ENCODE peak calls at places on chromosome 21, in five cellular contexts. R, Q, W, D and O are unnamed samples.

GRCh38 chr21:45074818-45075605 is 632 bp downstream of the ADARB1 start:
- DNase-seq in W (peak), R (peak), D (no peak), Q (no peak), O (no peak)

GRCh38 chr21:9763807-9764206 is 757.6 kb upstream of the TPTE start:
- DNase-seq in Q (no peak), D (no peak), W (no peak), R (no peak), O (no peak)

GRCh38 chr21:19353271-19353670 is 949.7 kb upstream of the TMPRSS15 start:
- DNase-seq in Q (no peak), R (no peak), D (no peak), W (no peak), O (no peak)

GRCh38 chr21:43603641-43604504 is 55.4 kb downstream of the HSF2BP start:
- DNase-seq in R (peak), W (peak), Q (peak), D (no peak), O (no peak)

GRCh38 chr21:33943293-33943692 is 27.7 kb upstream of the ATP5PO start:
- DNase-seq in R (no peak), D (no peak), Q (no peak), W (peak), O (no peak)

GRCh38 chr21:44801468-44802395 is at the start of gene UBE2G2:
- DNase-seq in Q (peak), D (peak), W (peak), R (peak), O (peak)

GRCh38 chr21:44959376-44960091 is 19.7 kb downstream of the SLX9 start:
- DNase-seq in Q (no peak), D (no peak), R (no peak), W (no peak), O (no peak)

GRCh38 chr21:15967661-15968060 is 237.9 kb downstream of the USP25 start:
- DNase-seq in R (peak), Q (peak), D (no peak), W (no peak), O (no peak)

GRCh38 chr21:45942755-45943629 is 38.6 kb upstream of the COL6A1 start:
- DNase-seq in W (no peak), D (no peak), Q (no peak), R (no peak), O (no peak)

GRCh38 chr21:43188712-43189151 is 19.9 kb downstream of the CRYAA start:
- DNase-seq in D (no peak), Q (no peak), R (no peak), W (no peak), O (no peak)

GRCh38 chr21:46492851-46493250 is 34.2 kb downstream of the DIP2A start:
- DNase-seq in R (no peak), D (no peak), Q (no peak), W (no peak), O (no peak)

GRCh38 chr21:36194024-36194423 is 37.4 kb downstream of the DOP1B start:
- DNase-seq in D (no peak), R (peak), Q (no peak), W (peak), O (peak)

GRCh38 chr21:39616373-39616772 is 3.6 kb downstream of the B3GALT5 start:
- DNase-seq in Q (no peak), R (no peak), W (no peak), D (no peak), O (no peak)

GRCh38 chr21:33541105-33541711 is 709 bp downstream of the GART start:
- DNase-seq in R (peak), Q (peak), D (no peak), W (no peak), O (no peak)

GRCh38 chr21:44982558-44983244 is 42.9 kb downstream of the SLX9 start:
- DNase-seq in Q (peak), R (no peak), W (no peak), D (no peak), O (no peak)

GRCh38 chr21:40445349-40445921 is 401.5 kb downstream of the DSCAM start:
- DNase-seq in W (no peak), Q (no peak), R (no peak), D (no peak), O (no peak)

GRCh38 chr21:32257952-32258785 is 20.7 kb downstream of the MIS18A start:
- DNase-seq in D (no peak), R (peak), Q (peak), W (peak), O (peak)